ENCODE peak calls at places on chromosomes 7 and 10, in eight cellular contexts. X, S, B, T, Q, O, I and L are unnamed samples.

GRCh38 chr7:157309990-157310668 is 26.7 kb upstream of the DNAJB6 start:
- DNase-seq in X (no peak), S (no peak), B (no peak), T (no peak), Q (peak; percentile 92), O (peak; percentile 94), I (no peak), L (no peak)

GRCh38 chr10:50794490-50794889 is 54.8 kb downstream of the ASAH2B start:
- DNase-seq in X (no peak), S (no peak), B (no peak), T (no peak), Q (no peak), O (no peak), I (no peak), L (no peak)

GRCh38 chr10:127919418-127920191 is 12.7 kb downstream of the PTPRE start:
- DNase-seq in X (no peak), S (no peak), B (no peak), T (no peak), Q (peak; percentile 84), O (no peak), I (no peak), L (no peak)

GRCh38 chr10:31140716-31141115 is 109.1 kb upstream of the ZNF438 start:
- DNase-seq in X (no peak), S (no peak), B (no peak), T (no peak), Q (no peak), O (no peak), I (no peak), L (no peak)

GRCh38 chr10:2861632-2862210 is 205.6 kb upstream of the PFKP start:
- DNase-seq in X (no peak), S (no peak), B (no peak), T (no peak), Q (no peak), O (no peak), I (no peak), L (no peak)

GRCh38 chr10:113030453-113030852 is 80.4 kb downstream of the TCF7L2 start:
- DNase-seq in X (no peak), S (no peak), B (no peak), T (no peak), Q (no peak), O (no peak), I (no peak), L (no peak)

GRCh38 chr10:110528224-110528997 is 30.7 kb downstream of the DUSP5 start:
- DNase-seq in X (no peak), S (no peak), B (no peak), T (no peak), Q (no peak), O (no peak), I (no peak), L (no peak)

GRCh38 chr7:158950914-158951635 is 94.7 kb downstream of the DYNC2I1 start:
- DNase-seq in X (no peak), S (no peak), B (no peak), T (no peak), Q (no peak), O (no peak), I (no peak), L (no peak)

GRCh38 chr10:114714281-114714741 is 56.2 kb upstream of the ABLIM1 start:
- DNase-seq in X (peak; percentile 25), S (no peak), B (no peak), T (no peak), Q (peak; percentile 89), O (peak; percentile 53), I (peak; percentile 68), L (no peak)

GRCh38 chr7:156566812-156567549 is 73.6 kb upstream of the RNF32 start:
- DNase-seq in X (no peak), S (no peak), B (no peak), T (no peak), Q (no peak), O (no peak), I (no peak), L (no peak)

GRCh38 chr7:34048445-34048844 is 143.1 kb downstream of the BMPER start:
- DNase-seq in X (no peak), S (no peak), B (no peak), T (no peak), Q (no peak), O (no peak), I (no peak), L (no peak)

DNA sequence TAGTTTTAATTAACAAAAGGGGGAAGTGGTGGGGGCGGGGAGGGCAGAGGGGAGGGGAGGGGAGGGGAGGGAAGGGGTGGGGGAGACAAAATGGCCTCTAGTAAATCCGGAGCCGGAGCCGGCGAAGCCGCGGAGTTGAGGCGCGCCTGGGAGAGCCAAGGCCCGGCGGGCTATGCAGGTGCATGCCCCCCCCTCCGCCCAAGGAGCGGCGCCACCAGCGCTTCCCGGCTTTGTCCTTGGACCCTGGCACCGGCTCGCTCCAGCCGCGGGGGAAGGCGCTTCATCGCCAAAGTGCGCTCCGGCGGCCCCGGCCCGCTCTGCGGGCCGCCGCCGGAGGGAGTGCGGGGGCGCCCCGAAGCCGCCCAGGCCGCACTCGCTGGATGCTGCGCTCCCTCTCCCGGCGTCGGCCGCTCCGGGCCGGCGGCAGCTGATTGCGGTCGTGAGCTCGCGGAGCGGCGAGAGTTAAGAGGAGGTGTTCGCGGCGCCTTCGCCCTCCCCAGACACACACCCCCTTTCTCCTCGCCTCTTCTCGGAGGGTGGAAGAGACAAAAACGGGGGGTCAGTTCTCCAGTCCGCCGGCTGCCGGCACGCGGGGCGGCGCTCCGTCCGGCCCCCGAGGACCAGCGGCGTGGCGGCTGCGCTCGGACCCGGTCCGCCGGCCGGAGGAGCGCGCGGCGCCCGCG is at the start of gene LRRC4:
- DNase-seq in X (peak; percentile 18), S (peak; percentile 83), B (peak; percentile 90), T (no peak), Q (peak; percentile 52), O (no peak), I (peak; percentile 43), L (peak; percentile 69)
- TF ChIP-seq CTCF in X (peak; percentile 14), S (no peak), B (peak; percentile 15), T (no peak), Q (no peak), O (peak; percentile 42), I (peak; percentile 12), L (no peak)

GRCh38 chr7:135662123-135662372 is 266 bp upstream of the STMP1 start:
- DNase-seq in X (no peak), S (no peak), B (no peak), T (no peak), Q (no peak), O (no peak), I (no peak), L (no peak)
- TF ChIP-seq CTCF in X (no peak), S (no peak), B (no peak), T (peak; percentile 80), Q (no peak), O (no peak), I (no peak), L (no peak)

GRCh38 chr7:115447495-115447894 is 525.6 kb downstream of the MDFIC start:
- DNase-seq in X (no peak), S (no peak), B (no peak), T (no peak), Q (no peak), O (no peak), I (no peak), L (no peak)

DNA sequence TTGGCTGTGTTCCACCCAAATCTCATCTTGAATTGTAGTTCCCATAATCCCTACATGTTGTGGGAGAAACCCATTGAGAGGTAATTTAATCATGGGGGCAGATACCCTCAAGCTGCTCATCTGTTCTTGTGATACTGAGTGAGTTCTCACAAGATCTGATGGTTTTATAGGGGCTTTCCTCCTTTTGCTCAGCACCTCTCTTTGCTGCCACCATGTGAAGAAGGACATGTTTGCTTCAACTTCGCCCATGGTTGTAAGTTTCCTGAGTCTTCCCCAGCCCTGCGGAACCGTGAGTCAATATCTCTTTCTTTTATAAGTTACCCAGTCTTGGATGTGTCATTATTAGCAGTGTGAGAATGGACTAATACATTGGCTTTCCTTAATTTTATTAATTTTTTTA is 527.8 kb downstream of the MDFIC start:
- DNase-seq in X (no peak), S (no peak), B (no peak), T (no peak), Q (no peak), O (no peak), I (no peak), L (no peak)
- TF ChIP-seq CTCF in X (no peak), S (peak; percentile 14), B (no peak), T (no peak), Q (no peak), O (no peak), I (no peak), L (no peak)

GRCh38 chr10:101238732-101239105 is 9.5 kb upstream of the LBX1 start:
- DNase-seq in X (no peak), S (peak; percentile 76), B (no peak), T (no peak), Q (no peak), O (no peak), I (no peak), L (no peak)
- TF ChIP-seq CTCF in X (peak; percentile 63), S (peak; percentile 82), B (peak; percentile 58), T (peak; percentile 61), Q (peak; percentile 52), O (peak; percentile 72), I (no peak), L (peak; percentile 66)